ENCODE peak calls at places on chromosomes 11 and 22, in six cellular contexts. C is activated CD4-positive, alpha-beta T cell treated with anti-CD3 and anti-CD28 coated beads, Interleukin-2, amount 10 ng/mL, durations not matched to agents 7 days and 5 days; E is CD4-positive, CD25-positive, alpha-beta regulatory T cell; W is uterus; R is stimulated activated CD4-positive, alpha-beta T cell treated with anti-CD3 and anti-CD28 coated beads, TNF-alpha, amount 100 ng/mL, for 48 hours; L is midbrain. Y is an unnamed sample.

GRCh38 chr22:19874307-19875060 is 19.8 kb upstream of the GNB1L start:
- DNase-seq in L (no peak), W (peak), R (no peak), E (peak), C (peak), Y (no peak)

GRCh38 chr11:133323354-133323753 is 208.9 kb downstream of the OPCML start:
- DNase-seq in W (no peak), L (no peak), C (no peak), E (no peak), R (no peak), Y (no peak)

GRCh38 chr11:67120881-67121710 is 2.0 kb downstream of the KDM2A start:
- DNase-seq in R (no peak), C (peak), W (no peak), E (peak), L (peak), Y (no peak)

GRCh38 chr11:2926611-2927492 is 2.4 kb downstream of the PHLDA2 start:
- DNase-seq in R (no peak), E (no peak), W (no peak), L (no peak), C (no peak), Y (no peak)

GRCh38 chr11:33449798-33450197 is 192.6 kb downstream of the HIPK3 start:
- DNase-seq in W (no peak), E (no peak), R (no peak), C (no peak), L (no peak), Y (no peak)

GRCh38 chr22:19995611-19996339 is 20.8 kb downstream of the ARVCF start:
- DNase-seq in R (no peak), L (no peak), W (no peak), E (no peak), C (no peak), Y (no peak)

GRCh38 chr11:94666792-94667721 is 99.9 kb downstream of the PIWIL4 start:
- DNase-seq in W (no peak), C (no peak), L (no peak), R (no peak), E (no peak), Y (no peak)

GRCh38 chr11:69538840-69539239 is 57.4 kb downstream of the LINC01488 start:
- DNase-seq in R (no peak), L (no peak), E (no peak), C (no peak), W (no peak), Y (no peak)

GRCh38 chr11:61955031-61955415 is 4.9 kb downstream of the BEST1 start:
- DNase-seq in L (peak), W (peak), R (no peak), C (no peak), E (no peak), Y (no peak)

GRCh38 chr11:26017322-26017860 is 314.5 kb upstream of the ANO3 start:
- DNase-seq in W (no peak), C (no peak), E (no peak), R (no peak), L (no peak), Y (no peak)

GRCh38 chr11:78223320-78223954 is 34.7 kb downstream of the USP35 start:
- DNase-seq in E (peak), L (no peak), R (no peak), W (no peak), C (no peak), Y (no peak)

GRCh38 chr11:94493443-94494199 is at the start of the genes ANKRD49 and MRE11:
- DNase-seq in R (peak), W (peak), C (peak), L (peak), E (peak), Y (peak)

GRCh38 chr11:12827929-12828812 is 153.9 kb downstream of the TEAD1 start:
- DNase-seq in E (no peak), L (peak), R (no peak), C (no peak), W (no peak), Y (no peak)

GRCh38 chr22:24333301-24333700 is 62.7 kb downstream of the SPECC1L start:
- DNase-seq in W (no peak), L (no peak), R (no peak), E (no peak), C (no peak), Y (no peak)

GRCh38 chr11:12007769-12008737 is at the start of gene DKK3:
- DNase-seq in W (no peak), E (no peak), R (no peak), L (peak), C (no peak), Y (no peak)

GRCh38 chr11:14364322-14364721 is 5.3 kb upstream of the RRAS2 start:
- DNase-seq in C (no peak), E (no peak), L (no peak), W (no peak), R (no peak), Y (no peak)

GRCh38 chr22:36828815-36829214 is 12.0 kb upstream of the PVALB start:
- DNase-seq in L (no peak), E (peak), R (no peak), C (no peak), W (no peak), Y (no peak)

GRCh38 chr11:72004515-72005346 is 6.0 kb downstream of the IL18BP start:
- DNase-seq in W (no peak), C (no peak), L (no peak), E (no peak), R (no peak), Y (no peak)

GRCh38 chr11:46658259-46658658 is 40.9 kb downstream of the ATG13 start:
- DNase-seq in W (peak), E (no peak), C (no peak), R (no peak), L (no peak), Y (no peak)

GRCh38 chr22:22710719-22711531 is 66.5 kb downstream of the GGTLC2 start:
- DNase-seq in C (peak), L (peak), E (peak), R (peak), W (peak), Y (peak)

GRCh38 chr11:6968816-6969215 is 42.6 kb downstream of the ZNF215 start:
- DNase-seq in C (no peak), R (no peak), L (no peak), E (no peak), W (no peak), Y (no peak)

GRCh38 chr11:10930961-10931760 is 73.3 kb upstream of the ZBED5 start:
- DNase-seq in L (peak), C (peak), W (peak), E (peak), R (no peak), Y (no peak)

GRCh38 chr11:12287009-12287373 is 90.4 kb upstream of the PARVA start:
- DNase-seq in L (no peak), E (no peak), W (peak), R (no peak), C (no peak), Y (no peak)

GRCh38 chr11:10526974-10527918 is 13.7 kb downstream of the RNF141 start:
- DNase-seq in R (no peak), E (peak), L (peak), W (no peak), C (no peak), Y (no peak)

GRCh38 chr11:133509924-133510697 is 22.2 kb downstream of the OPCML start:
- DNase-seq in E (no peak), R (no peak), C (no peak), W (no peak), L (no peak), Y (no peak)

GRCh38 chr11:134536219-134536618 is 124.2 kb upstream of the B3GAT1 start:
- DNase-seq in L (no peak), R (no peak), E (no peak), C (no peak), W (no peak), Y (no peak)

GRCh38 chr22:46149493-46149997 is 781 bp upstream of the PPARA start:
- DNase-seq in W (peak), L (peak), E (peak), C (peak), R (no peak), Y (no peak)

GRCh38 chr11:106424111-106424510 is 346.6 kb downstream of the AASDHPPT start:
- DNase-seq in W (no peak), C (no peak), L (no peak), E (no peak), R (no peak), Y (no peak)

GRCh38 chr11:86639172-86639571 is 33.2 kb downstream of the ME3 start:
- DNase-seq in C (no peak), L (no peak), R (no peak), W (no peak), E (no peak), Y (no peak)

GRCh38 chr11:75337195-75337654 is 14.2 kb downstream of the ARRB1 start:
- DNase-seq in C (no peak), R (no peak), E (no peak), L (no peak), W (no peak), Y (no peak)

GRCh38 chr22:35072939-35073338 is 7.0 kb downstream of the ISX start:
- DNase-seq in L (no peak), C (no peak), E (no peak), R (no peak), W (no peak), Y (no peak)

Y was measured in Jurkat, Clone E6-1.